ENCODE peak calls at places on chromosomes 6 and 20, in nine cellular contexts. B is transverse colon, U is endothelial cell of umbilical vein, C is stomach, J is SK-N-MC, Q is HL-60, D is HCT116, Y is GM23338, T is GM12891. V is an unnamed sample.

GRCh38 chr20:15163632-15164031 is 826.2 kb upstream of the FLRT3 start:
- DNase-seq in B (no peak), U (no peak), C (no peak), J (no peak), Q (no peak), D (no peak), Y (no peak), T (no peak), V (no peak)

GRCh38 chr20:46220808-46221207 is 87.5 kb downstream of the CDH22 start:
- DNase-seq in B (no peak), U (no peak), C (no peak), J (no peak), Q (no peak), D (peak), Y (peak), T (no peak), V (no peak)

GRCh38 chr6:158376650-158377081 is 64.4 kb downstream of the TULP4 start:
- DNase-seq in B (no peak), U (no peak), C (no peak), J (no peak), Q (no peak), D (no peak), Y (no peak), T (no peak), V (no peak)

GRCh38 chr6:14713008-14713452 is 532.8 kb upstream of the JARID2 start:
- DNase-seq in B (no peak), U (no peak), C (no peak), J (no peak), Q (no peak), D (no peak), Y (no peak), T (no peak), V (no peak)

GRCh38 chr6:40545954-40546353 is 41.2 kb downstream of the LRFN2 start:
- DNase-seq in B (no peak), U (no peak), C (no peak), J (no peak), Q (no peak), D (no peak), Y (peak), T (no peak), V (no peak)

GRCh38 chr6:64113703-64114102 is 478.1 kb downstream of the PHF3 start:
- DNase-seq in B (no peak), U (no peak), C (no peak), J (no peak), Q (no peak), D (no peak), Y (no peak), T (no peak), V (no peak)

GRCh38 chr6:12957321-12958051 is 240.9 kb downstream of the PHACTR1 start:
- DNase-seq in B (peak), U (peak), C (peak), J (no peak), Q (no peak), D (no peak), Y (peak), T (no peak), V (no peak)

GRCh38 chr6:41416165-41416837 is 80.9 kb downstream of the NCR2 start:
- DNase-seq in B (no peak), U (no peak), C (no peak), J (no peak), Q (no peak), D (no peak), Y (peak), T (no peak), V (no peak)

GRCh38 chr6:46996860-46997641 is 45.1 kb downstream of the ADGRF1 start:
- DNase-seq in B (peak), U (no peak), C (no peak), J (no peak), Q (no peak), D (no peak), Y (no peak), T (no peak), V (no peak)

GRCh38 chr6:170043150-170043819 is 247.6 kb downstream of the DLL1 start:
- DNase-seq in B (no peak), U (no peak), C (no peak), J (no peak), Q (no peak), D (no peak), Y (no peak), T (no peak), V (no peak)

GRCh38 chr20:50561379-50562078 is 51.3 kb downstream of the PTPN1 start:
- DNase-seq in B (no peak), U (peak), C (no peak), J (peak), Q (no peak), D (peak), Y (no peak), T (no peak), V (no peak)

GRCh38 chr6:91654844-91655192 is 1067.9 kb upstream of the MAP3K7 start:
- DNase-seq in B (no peak), U (no peak), C (no peak), J (no peak), Q (no peak), D (no peak), Y (peak), T (no peak), V (no peak)

GRCh38 chr20:32811886-32812285 is 7.9 kb upstream of the MAPRE1 start:
- DNase-seq in B (no peak), U (no peak), C (no peak), J (no peak), Q (no peak), D (no peak), Y (no peak), T (no peak), V (no peak)

GRCh38 chr6:7543761-7544424 is 2.4 kb downstream of the DSP start:
- DNase-seq in B (no peak), U (no peak), C (no peak), J (no peak), Q (no peak), D (no peak), Y (peak), T (no peak), V (peak)

GRCh38 chr6:88566746-88567534 is 396.5 kb downstream of the RNGTT start:
- DNase-seq in B (no peak), U (no peak), C (no peak), J (no peak), Q (no peak), D (no peak), Y (peak), T (peak), V (peak)

GRCh38 chr6:122736606-122737005 is 42.9 kb upstream of the FABP7 start:
- DNase-seq in B (no peak), U (no peak), C (no peak), J (no peak), Q (no peak), D (no peak), Y (no peak), T (no peak), V (no peak)

DNA sequence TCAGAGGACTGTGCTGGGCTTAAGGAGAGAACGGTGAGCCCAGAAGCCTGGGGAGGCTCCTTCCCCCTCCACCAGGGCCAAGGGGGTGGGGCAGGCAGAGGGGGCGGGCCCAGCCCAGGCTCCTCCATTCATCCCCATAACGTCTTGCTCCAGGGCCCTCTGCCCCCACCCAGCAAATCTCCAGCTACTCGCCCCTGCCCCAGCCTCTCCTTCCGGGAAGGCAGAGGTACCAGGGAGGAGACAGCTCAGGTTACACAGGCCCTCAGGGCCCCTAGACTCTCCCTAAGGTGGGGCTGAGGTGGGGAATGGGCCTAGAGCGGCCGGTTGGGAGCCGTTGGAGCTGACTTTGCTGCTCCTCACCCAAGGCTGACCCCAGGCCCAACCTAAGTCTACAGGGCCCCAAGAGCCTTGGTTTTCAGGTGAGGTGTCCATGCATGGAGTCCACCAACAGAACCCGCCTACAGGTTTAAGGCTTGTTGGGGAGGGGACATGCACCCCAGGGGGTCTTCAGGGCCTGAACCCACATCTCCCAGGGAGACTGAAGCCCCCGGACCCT is 1.2 kb downstream of the LAMA5 start:
- DNase-seq in B (peak), U (no peak), C (no peak), J (no peak), Q (no peak), D (no peak), Y (peak), T (no peak), V (no peak)
- TF ChIP-seq POLR2AphosphoS5 in B (no peak), U (no peak), C (no peak), J (no peak), Q (no peak), D (peak), Y (no peak), T (no peak), V (peak)

GRCh38 chr6:42452171-42453026 is 673 bp upstream of the TRERF1 start:
- DNase-seq in B (peak), U (peak), C (peak), J (no peak), Q (peak), D (peak), Y (no peak), T (peak), V (peak)
- TF ChIP-seq POLR2AphosphoS5 in B (peak), U (no peak), C (peak), J (no peak), Q (no peak), D (peak), Y (no peak), T (no peak), V (peak)

GRCh38 chr20:53580376-53581111 is 13.1 kb downstream of the ZNF217 start:
- DNase-seq in B (no peak), U (no peak), C (peak), J (no peak), Q (no peak), D (no peak), Y (no peak), T (no peak), V (no peak)

GRCh38 chr20:53581444-53582311 is 12.0 kb downstream of the ZNF217 start:
- DNase-seq in B (peak), U (no peak), C (peak), J (no peak), Q (peak), D (no peak), Y (no peak), T (no peak), V (no peak)

GRCh38 chr20:53579581-53580375 is 13.9 kb downstream of the ZNF217 start:
- DNase-seq in B (peak), U (peak), C (peak), J (no peak), Q (peak), D (no peak), Y (no peak), T (no peak), V (no peak)

GRCh38 chr20:53579266-53579580 is 14.4 kb downstream of the ZNF217 start:
- DNase-seq in B (no peak), U (no peak), C (peak), J (no peak), Q (no peak), D (no peak), Y (no peak), T (no peak), V (no peak)

GRCh38 chr20:53582574-53583351 is 10.9 kb downstream of the ZNF217 start:
- DNase-seq in B (no peak), U (peak), C (peak), J (no peak), Q (peak), D (no peak), Y (no peak), T (no peak), V (no peak)
- TF ChIP-seq POLR2AphosphoS5 in B (peak), U (no peak), C (peak), J (no peak), Q (no peak), D (no peak), Y (no peak), T (no peak), V (peak)

GRCh38 chr20:35008411-35009342 is 53.0 kb downstream of the MYH7B start:
- DNase-seq in B (peak), U (no peak), C (peak), J (no peak), Q (no peak), D (no peak), Y (no peak), T (no peak), V (no peak)
- TF ChIP-seq POLR2AphosphoS5 in B (no peak), U (no peak), C (no peak), J (no peak), Q (no peak), D (no peak), Y (no peak), T (no peak), V (peak)

GRCh38 chr20:40687384-40688128 is 1.5 kb downstream of the MAFB start:
- DNase-seq in B (no peak), U (peak), C (peak), J (no peak), Q (no peak), D (no peak), Y (peak), T (no peak), V (no peak)
- TF ChIP-seq POLR2AphosphoS5 in B (no peak), U (no peak), C (no peak), J (peak), Q (no peak), D (no peak), Y (no peak), T (no peak), V (no peak)

GRCh38 chr6:139027620-139028182 is 844 bp upstream of the ABRACL start:
- DNase-seq in B (peak), U (peak), C (peak), J (no peak), Q (peak), D (no peak), Y (peak), T (no peak), V (no peak)
- TF ChIP-seq POLR2AphosphoS5 in B (peak), U (no peak), C (no peak), J (no peak), Q (no peak), D (peak), Y (peak), T (peak), V (no peak)

GRCh38 chr6:121435444-121436069 is at the start of gene GJA1:
- DNase-seq in B (peak), U (peak), C (no peak), J (peak), Q (no peak), D (no peak), Y (peak), T (no peak), V (no peak)
- TF ChIP-seq POLR2AphosphoS5 in B (peak), U (peak), C (peak), J (peak), Q (no peak), D (no peak), Y (peak), T (no peak), V (peak)